ENCODE peak calls at places on chromosome 10, in four cellular contexts. X, H, O and P are unnamed samples.

GRCh38 chr10:83987216-83987615 is 152.1 kb upstream of the GHITM start:
- DNase-seq in H (no peak), O (no peak), X (no peak), P (no peak)

GRCh38 chr10:112250555-112250954 is 32.6 kb upstream of the TECTB start:
- DNase-seq in H (no peak), X (peak; percentile 81), O (no peak), P (no peak)

GRCh38 chr10:24957624-24958435 is 5.4 kb upstream of the PRTFDC1 start:
- DNase-seq in H (no peak), O (no peak), X (peak; percentile 95), P (peak; percentile 80)

GRCh38 chr10:52115823-52116222 is 198.3 kb upstream of the DKK1 start:
- DNase-seq in O (no peak), H (no peak), X (peak; percentile 43), P (peak; percentile 5)

GRCh38 chr10:37732685-37733084 is 124.7 kb downstream of the ZNF248 start:
- DNase-seq in H (no peak), X (peak; percentile 1), O (no peak), P (no peak)

GRCh38 chr10:86141896-86142295 is 224.7 kb downstream of the GRID1 start:
- DNase-seq in X (no peak), O (no peak), H (no peak), P (no peak)

GRCh38 chr10:74450623-74451022 is 299.6 kb downstream of the ADK start:
- DNase-seq in X (no peak), H (no peak), O (no peak), P (no peak)

GRCh38 chr10:45624724-45625123 is 47.8 kb downstream of the ZFAND4 start:
- DNase-seq in H (no peak), O (no peak), X (no peak), P (no peak)

GRCh38 chr10:131274133-131274880 is 37.2 kb downstream of the TCERG1L start:
- DNase-seq in O (no peak), H (no peak), X (no peak), P (no peak)

GRCh38 chr10:13346912-13347234 is 1.2 kb downstream of the SEPHS1 start:
- DNase-seq in H (no peak), X (no peak), O (no peak), P (peak; percentile 39)

GRCh38 chr10:132898391-132899053 is 43.8 kb downstream of the CFAP46 start:
- DNase-seq in H (no peak), X (no peak), O (no peak), P (no peak)

GRCh38 chr10:31642296-31642695 is 286.3 kb downstream of the ARHGAP12 start:
- DNase-seq in H (no peak), X (no peak), O (no peak), P (no peak)

GRCh38 chr10:79316671-79317431 is 30.4 kb upstream of the PPIF start:
- DNase-seq in O (peak; percentile 56), H (no peak), X (peak; percentile 29), P (peak; percentile 9)

GRCh38 chr10:77251297-77252013 is 386.2 kb downstream of the KCNMA1 start:
- DNase-seq in X (peak; percentile 62), O (no peak), H (peak; percentile 29), P (peak; percentile 55)

GRCh38 chr10:33815776-33816175 is 481.3 kb upstream of the NRP1 start:
- DNase-seq in O (no peak), X (no peak), H (no peak), P (no peak)

GRCh38 chr10:63573068-63573697 is 52.0 kb downstream of the REEP3 start:
- DNase-seq in O (no peak), X (peak; percentile 87), H (no peak), P (peak; percentile 95)

GRCh38 chr10:43594944-43595589 is 11.2 kb upstream of the ZNF485 start:
- DNase-seq in O (peak; percentile 84), H (no peak), X (peak; percentile 50), P (peak; percentile 40)

GRCh38 chr10:81026597-81026996 is 488.9 kb downstream of the SH2D4B start:
- DNase-seq in X (no peak), H (no peak), O (no peak), P (no peak)

GRCh38 chr10:81027223-81027622 is 489.5 kb downstream of the SH2D4B start:
- DNase-seq in X (no peak), O (no peak), H (no peak), P (no peak)

GRCh38 chr10:81036257-81036656 is 498.6 kb downstream of the SH2D4B start:
- DNase-seq in H (no peak), X (no peak), O (peak; percentile 81), P (no peak)

GRCh38 chr10:81034376-81034775 is 496.7 kb downstream of the SH2D4B start:
- DNase-seq in O (no peak), H (no peak), X (no peak), P (no peak)

DNA sequence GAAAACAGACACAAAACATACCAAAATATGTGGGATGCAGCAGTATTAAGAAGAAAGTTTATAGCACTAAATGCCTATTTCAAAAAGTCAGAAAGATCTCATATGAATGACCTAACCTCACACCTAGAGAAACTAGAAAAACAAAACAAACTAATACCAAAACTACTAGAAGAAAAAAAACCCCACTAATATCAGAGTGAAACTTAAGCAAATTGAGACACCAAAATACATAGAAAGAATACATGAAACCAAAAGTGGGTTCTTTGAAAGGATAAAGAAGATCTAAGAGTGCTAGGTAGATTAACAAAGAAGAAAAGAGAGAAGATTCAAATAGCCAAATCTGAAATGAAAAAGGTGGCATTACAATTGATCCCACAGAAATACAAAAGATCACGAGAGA is 494.1 kb downstream of the SH2D4B start:
- DNase-seq in X (no peak), O (peak; percentile 40), H (no peak), P (no peak)
- TF ChIP-seq FOS in X (no peak), O (no peak), H (no peak), P (no peak)

DNA sequence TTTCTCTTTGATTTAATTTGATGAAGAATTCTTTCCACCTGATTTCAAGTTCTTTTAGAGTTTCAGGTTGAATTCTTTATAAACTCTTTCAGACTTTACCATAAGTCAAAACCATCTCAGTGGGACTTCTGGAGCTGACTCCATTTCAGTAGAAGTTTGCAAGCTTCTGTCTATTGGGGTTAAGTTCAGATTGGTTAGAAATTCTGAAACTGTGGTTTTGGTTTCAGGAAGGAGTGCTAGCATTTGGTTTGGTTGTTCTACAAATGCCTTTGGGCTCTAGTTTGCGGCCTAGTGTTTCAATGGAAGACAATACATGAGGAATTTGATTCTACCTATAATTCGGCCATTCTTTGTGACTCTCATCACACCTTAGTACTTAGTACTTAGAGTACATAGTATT is 176.8 kb upstream of the RHOBTB1 start:
- DNase-seq in H (no peak), O (no peak), X (no peak), P (no peak)
- TF ChIP-seq FOS in H (no peak), O (no peak), X (no peak), P (no peak)

GRCh38 chr10:121900443-121901174 is 27.2 kb downstream of the ATE1 start:
- DNase-seq in X (peak; percentile 71), H (peak; percentile 38), O (no peak), P (peak; percentile 78)
- TF ChIP-seq FOS in X (no peak), H (no peak), O (no peak), P (no peak)

DNA sequence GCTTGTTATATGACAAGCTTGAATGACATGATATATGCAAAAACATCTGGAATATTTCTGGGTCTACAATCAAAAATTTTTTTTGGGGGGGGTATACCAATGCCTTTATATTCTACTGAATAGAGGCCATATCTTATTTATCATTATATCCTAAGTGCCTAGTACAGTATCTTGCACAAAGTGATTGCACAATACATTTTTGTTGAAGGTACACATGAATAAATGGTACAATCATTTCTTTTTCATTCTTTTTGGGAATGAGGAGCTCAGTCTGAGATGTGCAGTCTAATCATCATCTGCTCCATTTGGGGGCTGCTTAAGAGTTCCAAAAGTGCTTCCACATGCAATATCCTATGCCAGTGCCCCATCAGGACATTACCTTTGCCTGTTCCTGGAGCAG is 214.6 kb downstream of the KIF20B start:
- DNase-seq in H (no peak), O (no peak), X (no peak), P (no peak)
- TF ChIP-seq FOS in H (no peak), O (no peak), X (no peak), P (no peak)

GRCh38 chr10:29130190-29130673 is 158.6 kb upstream of the LYZL1 start:
- DNase-seq in X (peak; percentile 51), O (no peak), H (peak; percentile 52), P (peak; percentile 31)
- TF ChIP-seq FOS in X (no peak), O (no peak), H (no peak), P (no peak)

DNA sequence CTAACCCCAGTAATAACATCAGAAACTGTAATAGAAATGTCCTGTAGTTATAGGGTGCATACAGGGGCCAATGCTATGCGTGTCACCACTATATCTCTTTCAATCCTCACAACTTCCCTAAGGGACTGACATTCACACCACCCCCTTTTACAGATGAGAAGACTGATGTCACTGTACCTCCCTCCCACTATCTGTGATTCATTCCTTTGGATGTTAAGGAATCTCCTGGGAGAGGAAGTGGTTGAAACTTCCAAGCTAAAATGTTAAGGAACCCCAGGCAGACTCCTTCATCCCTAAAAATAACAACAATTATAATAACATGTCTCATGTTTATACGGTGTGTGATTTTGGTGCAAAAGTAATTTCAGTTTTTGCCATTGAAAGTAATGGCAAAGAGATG is 5.4 kb downstream of the COL13A1 start:
- DNase-seq in O (no peak), X (peak; percentile 84), H (no peak), P (peak; percentile 30)
- TF ChIP-seq FOS in O (no peak), X (peak; percentile 32), H (no peak), P (no peak)

GRCh38 chr10:59079386-59080226 is 96.8 kb upstream of the PHYHIPL start:
- DNase-seq in O (no peak), X (peak; percentile 75), H (no peak), P (peak; percentile 74)
- TF ChIP-seq FOS in O (no peak), X (peak; percentile 57), H (no peak), P (peak; percentile 46)

DNA sequence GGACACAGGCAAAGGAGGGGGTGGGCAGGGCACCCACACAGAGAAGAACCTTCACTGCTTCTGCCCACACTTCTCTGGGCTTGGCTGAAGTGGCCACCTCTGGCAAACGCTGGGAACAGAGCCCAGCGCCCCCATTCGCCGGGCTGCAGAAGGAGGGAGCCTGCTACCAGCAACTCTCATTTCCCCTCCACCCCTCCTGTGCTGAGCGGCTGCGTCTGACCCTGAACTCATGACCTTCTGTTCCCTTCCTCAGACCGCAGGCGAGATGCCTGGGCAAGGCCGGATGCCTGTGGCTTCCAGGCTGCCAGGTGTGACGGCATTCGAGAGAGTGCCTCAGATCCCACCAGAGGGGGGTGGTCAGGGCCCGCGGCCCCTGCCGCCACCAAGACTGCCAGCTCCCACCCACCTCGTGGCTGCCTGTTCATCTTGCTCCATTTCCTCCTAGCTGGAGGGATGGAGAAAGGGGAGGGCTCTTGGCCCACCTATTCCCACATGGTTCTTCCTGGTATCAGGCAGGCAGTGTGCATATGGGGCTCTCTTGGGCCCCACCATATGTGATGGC is 19.8 kb downstream of the DNAJB12 start:
- DNase-seq in H (no peak), O (peak; percentile 95), X (peak; percentile 79), P (peak; percentile 87)
- TF ChIP-seq FOS in H (no peak), O (no peak), X (no peak), P (no peak)

GRCh38 chr10:94183666-94184264 is 179.0 kb downstream of the NOC3L start:
- DNase-seq in X (peak; percentile 100), O (no peak), H (no peak), P (no peak)
- TF ChIP-seq FOS in X (peak; percentile 76), O (no peak), H (no peak), P (no peak)